ENCODE peak calls at places on chromosomes 6 and 20, in six cellular contexts. W is neural progenitor cell, Y is pancreas, M is upper lobe of right lung, O is tibial nerve, K is A549. Z is an unnamed sample.

GRCh38 chr20:35771367-35771688 is 487 bp upstream of the PHF20 start:
- DNase-seq in W (no peak), Y (no peak), M (no peak), O (no peak), K (no peak), Z (no peak)

GRCh38 chr6:57222684-57223077 is 574 bp upstream of the RAB23 start:
- DNase-seq in W (peak; percentile 21), Y (no peak), M (no peak), O (no peak), K (no peak), Z (no peak)

GRCh38 chr6:14885471-14885987 is 360.3 kb upstream of the JARID2 start:
- DNase-seq in W (no peak), Y (no peak), M (no peak), O (no peak), K (no peak), Z (no peak)

GRCh38 chr20:20872420-20872819 is 160.0 kb upstream of the RALGAPA2 start:
- DNase-seq in W (no peak), Y (no peak), M (no peak), O (no peak), K (no peak), Z (no peak)

GRCh38 chr6:132820629-132821381 is 6.4 kb downstream of the RPS12 start:
- DNase-seq in W (no peak), Y (no peak), M (no peak), O (no peak), K (no peak), Z (no peak)

GRCh38 chr6:296151-297122 is 4.2 kb downstream of the DUSP22 start:
- DNase-seq in W (no peak), Y (no peak), M (peak; percentile 65), O (no peak), K (no peak), Z (peak; percentile 79)

GRCh38 chr6:168181776-168182765 is 103.1 kb upstream of the FRMD1 start:
- DNase-seq in W (peak; percentile 75), Y (no peak), M (no peak), O (no peak), K (no peak), Z (no peak)

GRCh38 chr6:112691289-112691688 is 344.2 kb downstream of the RFPL4B start:
- DNase-seq in W (no peak), Y (no peak), M (no peak), O (no peak), K (peak; percentile 13), Z (no peak)

GRCh38 chr6:102126488-102126887 is 733.0 kb downstream of the GRIK2 start:
- DNase-seq in W (peak; percentile 15), Y (no peak), M (no peak), O (no peak), K (no peak), Z (no peak)

GRCh38 chr20:22582960-22583772 is 1.2 kb downstream of the FOXA2 start:
- DNase-seq in W (peak; percentile 66), Y (peak; percentile 57), M (peak; percentile 76), O (no peak), K (peak; percentile 40), Z (no peak)

GRCh38 chr6:39366875-39367618 is 44.5 kb upstream of the KCNK16 start:
- DNase-seq in W (no peak), Y (no peak), M (no peak), O (no peak), K (no peak), Z (no peak)

GRCh38 chr20:11048739-11049138 is 374.9 kb upstream of the JAG1 start:
- DNase-seq in W (no peak), Y (no peak), M (no peak), O (no peak), K (no peak), Z (no peak)

GRCh38 chr6:2843138-2843740 is 1.6 kb upstream of the SERPINB1 start:
- DNase-seq in W (no peak), Y (no peak), M (no peak), O (no peak), K (no peak), Z (peak; percentile 41)

GRCh38 chr20:36574278-36575065 is 1.1 kb downstream of the TGIF2 start:
- DNase-seq in W (peak; percentile 74), Y (peak; percentile 63), M (peak; percentile 80), O (peak; percentile 37), K (peak; percentile 46), Z (peak; percentile 65)

GRCh38 chr6:36733300-36733699 is 35.7 kb downstream of the RAB44 start:
- DNase-seq in W (no peak), Y (no peak), M (no peak), O (no peak), K (no peak), Z (no peak)

GRCh38 chr20:16929756-16930155 is 181.6 kb downstream of the OTOR start:
- DNase-seq in W (no peak), Y (no peak), M (no peak), O (no peak), K (no peak), Z (no peak)

GRCh38 chr20:25033250-25033940 is 24.5 kb downstream of the ACSS1 start:
- DNase-seq in W (no peak), Y (no peak), M (no peak), O (no peak), K (no peak), Z (no peak)

GRCh38 chr6:43308101-43308989 is at the start of gene CRIP3:
- DNase-seq in W (peak; percentile 90), Y (peak; percentile 49), M (no peak), O (no peak), K (peak; percentile 15), Z (no peak)

GRCh38 chr6:12804967-12805645 is 88.5 kb downstream of the PHACTR1 start:
- DNase-seq in W (no peak), Y (no peak), M (no peak), O (no peak), K (no peak), Z (no peak)

GRCh38 chr20:36400901-36401300 is 94.8 kb downstream of the DLGAP4 start:
- DNase-seq in W (peak; percentile 23), Y (no peak), M (no peak), O (no peak), K (no peak), Z (no peak)

GRCh38 chr20:37727247-37727956 is 33.6 kb downstream of the CTNNBL1 start:
- DNase-seq in W (peak; percentile 90), Y (no peak), M (no peak), O (no peak), K (no peak), Z (no peak)
- H3K27ac ChIP-seq in W (peak overlapping the region; percentile 95), Y (no peak overlapping the region), M (peak overlapping the region; percentile 43), O (no peak overlapping the region), K (no peak overlapping the region), Z (no peak overlapping the region)

GRCh38 chr6:30493643-30494250 is 4.4 kb downstream of the HLA-E start:
- DNase-seq in W (peak; percentile 60), Y (no peak), M (no peak), O (no peak), K (no peak), Z (no peak)
- H3K4me3 ChIP-seq in W (no peak overlapping the region), Y (no peak overlapping the region), M (peak overlapping the region; percentile 93), O (no peak overlapping the region), K (no peak overlapping the region), Z (no peak overlapping the region)

DNA sequence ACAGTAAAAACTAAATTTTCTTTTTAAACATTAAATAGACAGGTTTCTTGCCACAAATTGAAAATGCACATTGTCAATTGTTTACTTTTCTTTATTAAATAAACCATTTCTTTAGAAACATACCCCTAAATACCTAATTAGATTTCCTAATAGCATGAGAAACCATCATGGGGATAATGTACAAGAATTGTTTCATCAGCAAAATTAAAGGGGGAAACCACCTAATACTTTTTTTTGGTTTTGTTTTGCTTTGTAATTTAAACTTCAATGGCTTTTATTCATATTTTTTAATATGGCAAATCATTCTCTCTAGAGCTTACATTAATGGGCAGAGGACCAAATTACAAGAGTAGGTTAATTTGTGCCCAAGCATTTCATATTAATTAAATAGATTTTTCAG is 987.9 kb downstream of the EPHA7 start:
- DNase-seq in W (no peak), Y (no peak), M (no peak), O (no peak), K (no peak), Z (no peak)
- TF ChIP-seq CTCF in W (no peak), Y (no peak), M (no peak), O (no peak), K (no peak), Z (no peak)

GRCh38 chr6:34536959-34537848 is 18.9 kb downstream of the SPDEF start:
- DNase-seq in W (no peak), Y (no peak), M (no peak), O (no peak), K (no peak), Z (no peak)
- H3K27ac ChIP-seq in W (no peak overlapping the region), Y (no peak overlapping the region), M (no peak overlapping the region), O (no peak overlapping the region), K (peak overlapping the region; percentile 53), Z (no peak overlapping the region)

GRCh38 chr6:114344216-114344970 is 1.6 kb upstream of the HS3ST5 start:
- DNase-seq in W (no peak), Y (no peak), M (no peak), O (no peak), K (no peak), Z (no peak)

GRCh38 chr6:114342826-114343781 is at the start of gene HS3ST5:
- DNase-seq in W (peak; percentile 89), Y (peak; percentile 24), M (peak; percentile 64), O (no peak), K (peak; percentile 17), Z (peak; percentile 49)

GRCh38 chr6:114339706-114340105 is 3.1 kb downstream of the HS3ST5 start:
- DNase-seq in W (no peak), Y (no peak), M (no peak), O (no peak), K (no peak), Z (no peak)

GRCh38 chr6:114343782-114344144 is 940 bp upstream of the HS3ST5 start:
- DNase-seq in W (no peak), Y (no peak), M (no peak), O (no peak), K (no peak), Z (no peak)

DNA sequence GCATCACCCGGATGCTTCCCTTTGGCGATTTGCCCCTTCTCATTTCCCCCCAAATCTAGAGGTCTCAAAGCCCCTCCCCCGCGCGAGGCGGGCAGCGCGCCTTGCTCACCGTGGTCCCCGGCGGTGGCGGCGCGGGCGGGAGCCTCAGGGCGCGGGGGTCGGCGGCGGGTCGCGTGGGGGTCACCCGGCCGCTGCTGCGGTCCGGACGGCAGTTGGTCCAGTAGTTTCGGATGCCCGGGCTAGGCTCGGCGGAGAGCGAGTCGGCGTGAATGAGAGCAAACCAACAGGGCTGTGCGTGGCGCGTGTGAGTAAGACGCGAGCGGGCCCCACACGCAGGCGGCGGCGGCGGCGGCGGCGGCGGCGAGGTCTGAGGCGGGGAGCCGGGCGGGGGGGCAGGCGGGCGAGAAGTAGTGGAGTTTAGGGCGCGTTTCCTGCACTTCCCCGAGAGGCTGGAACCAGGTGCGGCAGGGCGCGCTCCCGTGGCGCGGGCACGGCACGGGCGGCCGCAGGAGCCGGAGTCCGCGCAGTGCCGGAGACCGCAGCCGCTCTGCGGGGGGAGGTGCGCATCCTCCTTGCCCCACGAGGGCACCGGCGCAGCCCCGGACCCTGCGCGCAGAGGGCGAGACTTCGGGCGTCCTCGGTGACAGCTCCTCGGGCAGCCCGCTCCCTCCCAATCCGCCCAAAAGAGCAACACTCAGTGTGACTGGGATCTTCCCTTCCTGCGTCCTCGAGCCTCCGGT is 567 bp downstream of the HS3ST5 start:
- DNase-seq in W (peak; percentile 70), Y (peak; percentile 8), M (peak; percentile 62), O (no peak), K (no peak), Z (no peak)
- H3K4me3 ChIP-seq in W (peak overlapping the region; percentile 83), Y (peak overlapping the region; percentile 60), M (peak overlapping the region; percentile 40), O (peak overlapping the region; percentile 68), K (peak overlapping the region; percentile 51), Z (peak overlapping the region; percentile 6)